ENCODE peak calls at places on chromosome 13, in six cellular contexts. One of them, this sample, is unnamed.

GRCh38 chr13:59061621-59062020 is 1102.1 kb downstream of the DIAPH3 start:
- DNase-seq in AG20443: no peak
- DNase-seq in RPMI7951: no peak
- DNase-seq in left ventricle myocardium inferior: no peak
- DNase-seq in glutamatergic neuron: no peak
- DNase-seq in psoas muscle: no peak
- DNase-seq in this sample: no peak

GRCh38 chr13:110106726-110107125 is 200.2 kb downstream of the COL4A1 start:
- DNase-seq in AG20443: peak; percentile 60
- DNase-seq in psoas muscle: no peak
- DNase-seq in glutamatergic neuron: no peak
- DNase-seq in RPMI7951: no peak
- DNase-seq in left ventricle myocardium inferior: peak; percentile 75
- DNase-seq in this sample: peak; percentile 87

GRCh38 chr13:59690857-59691500 is 472.7 kb downstream of the DIAPH3 start:
- DNase-seq in psoas muscle: no peak
- DNase-seq in RPMI7951: no peak
- DNase-seq in glutamatergic neuron: no peak
- DNase-seq in left ventricle myocardium inferior: no peak
- DNase-seq in AG20443: no peak
- DNase-seq in this sample: no peak

GRCh38 chr13:32581177-32581786 is 5.0 kb upstream of the PDS5B start:
- DNase-seq in RPMI7951: peak; percentile 18
- DNase-seq in left ventricle myocardium inferior: no peak
- DNase-seq in glutamatergic neuron: no peak
- DNase-seq in psoas muscle: no peak
- DNase-seq in AG20443: peak; percentile 30
- DNase-seq in this sample: no peak

GRCh38 chr13:64239372-64239771 is 2823.7 kb upstream of the PCDH20 start:
- DNase-seq in RPMI7951: peak; percentile 35
- DNase-seq in AG20443: peak; percentile 13
- DNase-seq in left ventricle myocardium inferior: no peak
- DNase-seq in glutamatergic neuron: no peak
- DNase-seq in psoas muscle: no peak
- DNase-seq in this sample: no peak

GRCh38 chr13:114048463-114048862 is 74.6 kb upstream of the C13orf46 start:
- DNase-seq in psoas muscle: no peak
- DNase-seq in glutamatergic neuron: no peak
- DNase-seq in left ventricle myocardium inferior: no peak
- DNase-seq in RPMI7951: no peak
- DNase-seq in AG20443: no peak
- DNase-seq in this sample: no peak

GRCh38 chr13:103640617-103641016 is 574.4 kb upstream of the SLC10A2 start:
- DNase-seq in glutamatergic neuron: no peak
- DNase-seq in AG20443: no peak
- DNase-seq in RPMI7951: no peak
- DNase-seq in left ventricle myocardium inferior: no peak
- DNase-seq in psoas muscle: no peak
- DNase-seq in this sample: no peak

GRCh38 chr13:88586263-88586662 is 915.1 kb downstream of the SLITRK5 start:
- DNase-seq in psoas muscle: no peak
- DNase-seq in glutamatergic neuron: no peak
- DNase-seq in RPMI7951: no peak
- DNase-seq in AG20443: no peak
- DNase-seq in left ventricle myocardium inferior: no peak
- DNase-seq in this sample: no peak

GRCh38 chr13:48660356-48661076 is 6.8 kb downstream of the CYSLTR2 start:
- DNase-seq in glutamatergic neuron: no peak
- DNase-seq in left ventricle myocardium inferior: no peak
- DNase-seq in psoas muscle: no peak
- DNase-seq in RPMI7951: no peak
- DNase-seq in AG20443: no peak
- DNase-seq in this sample: no peak

GRCh38 chr13:86870388-86870966 is 800.7 kb upstream of the SLITRK5 start:
- DNase-seq in left ventricle myocardium inferior: no peak
- DNase-seq in RPMI7951: peak; percentile 1
- DNase-seq in glutamatergic neuron: no peak
- DNase-seq in psoas muscle: no peak
- DNase-seq in AG20443: peak; percentile 8
- DNase-seq in this sample: no peak

GRCh38 chr13:79011179-79011578 is 352.2 kb upstream of the OBI1 start:
- DNase-seq in glutamatergic neuron: no peak
- DNase-seq in left ventricle myocardium inferior: no peak
- DNase-seq in psoas muscle: no peak
- DNase-seq in AG20443: no peak
- DNase-seq in RPMI7951: no peak
- DNase-seq in this sample: no peak

GRCh38 chr13:30906411-30906990 is 430 bp downstream of the MEDAG start:
- DNase-seq in psoas muscle: no peak
- DNase-seq in glutamatergic neuron: peak; percentile 55
- DNase-seq in left ventricle myocardium inferior: no peak
- DNase-seq in AG20443: peak; percentile 41
- DNase-seq in RPMI7951: no peak
- DNase-seq in this sample: no peak

GRCh38 chr13:23449386-23450162 is 16.1 kb upstream of the SACS start:
- DNase-seq in AG20443: no peak
- DNase-seq in RPMI7951: no peak
- DNase-seq in psoas muscle: no peak
- DNase-seq in left ventricle myocardium inferior: no peak
- DNase-seq in glutamatergic neuron: no peak
- DNase-seq in this sample: no peak

GRCh38 chr13:45850020-45850613 is 1.4 kb downstream of the SIAH3 start:
- DNase-seq in glutamatergic neuron: peak; percentile 60
- DNase-seq in RPMI7951: no peak
- DNase-seq in left ventricle myocardium inferior: no peak
- DNase-seq in AG20443: no peak
- DNase-seq in psoas muscle: no peak
- DNase-seq in this sample: no peak

GRCh38 chr13:44117351-44117750 is 237.6 kb downstream of the LACC1 start:
- DNase-seq in psoas muscle: no peak
- DNase-seq in AG20443: peak; percentile 13
- DNase-seq in glutamatergic neuron: no peak
- DNase-seq in RPMI7951: peak; percentile 7
- DNase-seq in left ventricle myocardium inferior: no peak
- DNase-seq in this sample: no peak

GRCh38 chr13:98435356-98435755 is 141.6 kb downstream of the STK24 start:
- DNase-seq in RPMI7951: no peak
- DNase-seq in left ventricle myocardium inferior: no peak
- DNase-seq in psoas muscle: no peak
- DNase-seq in AG20443: no peak
- DNase-seq in glutamatergic neuron: no peak
- DNase-seq in this sample: no peak

GRCh38 chr13:100275746-100276145 is 186.9 kb downstream of the PCCA start:
- DNase-seq in AG20443: no peak
- DNase-seq in glutamatergic neuron: no peak
- DNase-seq in RPMI7951: peak; percentile 32
- DNase-seq in psoas muscle: no peak
- DNase-seq in left ventricle myocardium inferior: no peak
- DNase-seq in this sample: no peak

GRCh38 chr13:90769387-90769786 is 578.1 kb upstream of the MIR17HG start:
- DNase-seq in glutamatergic neuron: no peak
- DNase-seq in psoas muscle: no peak
- DNase-seq in RPMI7951: no peak
- DNase-seq in AG20443: no peak
- DNase-seq in left ventricle myocardium inferior: no peak
- DNase-seq in this sample: no peak

GRCh38 chr13:44915962-44916361 is 73.3 kb downstream of the NUFIP1 start:
- DNase-seq in glutamatergic neuron: no peak
- DNase-seq in AG20443: no peak
- DNase-seq in left ventricle myocardium inferior: no peak
- DNase-seq in RPMI7951: no peak
- DNase-seq in psoas muscle: no peak
- DNase-seq in this sample: no peak

GRCh38 chr13:111429064-111429558 is 108.7 kb downstream of the TEX29 start:
- DNase-seq in RPMI7951: peak; percentile 29
- DNase-seq in AG20443: peak; percentile 63
- DNase-seq in psoas muscle: no peak
- DNase-seq in glutamatergic neuron: peak; percentile 61
- DNase-seq in left ventricle myocardium inferior: no peak
- DNase-seq in this sample: peak; percentile 67

GRCh38 chr13:95258619-95259194 is 42.5 kb downstream of the ABCC4 start:
- DNase-seq in AG20443: no peak
- DNase-seq in left ventricle myocardium inferior: no peak
- DNase-seq in glutamatergic neuron: no peak
- DNase-seq in RPMI7951: no peak
- DNase-seq in psoas muscle: no peak
- DNase-seq in this sample: no peak

GRCh38 chr13:24215732-24216131 is 55.2 kb downstream of the SPATA13 start:
- DNase-seq in AG20443: peak; percentile 61
- DNase-seq in psoas muscle: no peak
- DNase-seq in left ventricle myocardium inferior: peak; percentile 31
- DNase-seq in RPMI7951: peak; percentile 47
- DNase-seq in glutamatergic neuron: no peak
- DNase-seq in this sample: peak; percentile 68

GRCh38 chr13:100044936-100045335 is 44.0 kb upstream of the PCCA start:
- DNase-seq in psoas muscle: no peak
- DNase-seq in left ventricle myocardium inferior: no peak
- DNase-seq in glutamatergic neuron: no peak
- DNase-seq in AG20443: no peak
- DNase-seq in RPMI7951: no peak
- DNase-seq in this sample: no peak

GRCh38 chr13:25372275-25373081 is 704 bp downstream of the ATP8A2 start:
- DNase-seq in left ventricle myocardium inferior: no peak
- DNase-seq in RPMI7951: no peak
- DNase-seq in psoas muscle: no peak
- DNase-seq in glutamatergic neuron: peak; percentile 69
- DNase-seq in AG20443: no peak
- DNase-seq in this sample: no peak

GRCh38 chr13:45367995-45368394 is 27.0 kb upstream of the TPT1 start:
- DNase-seq in glutamatergic neuron: no peak
- DNase-seq in RPMI7951: peak; percentile 9
- DNase-seq in AG20443: no peak
- DNase-seq in left ventricle myocardium inferior: no peak
- DNase-seq in psoas muscle: no peak
- DNase-seq in this sample: no peak

GRCh38 chr13:50366488-50367174 is 351.4 kb downstream of the KCNRG start:
- DNase-seq in glutamatergic neuron: no peak
- DNase-seq in RPMI7951: no peak
- DNase-seq in left ventricle myocardium inferior: no peak
- DNase-seq in AG20443: no peak
- DNase-seq in psoas muscle: no peak
- DNase-seq in this sample: no peak

GRCh38 chr13:30690282-30691188 is 44.8 kb upstream of the ALOX5AP start:
- DNase-seq in glutamatergic neuron: peak; percentile 77
- DNase-seq in psoas muscle: peak; percentile 72
- DNase-seq in AG20443: peak; percentile 90
- DNase-seq in left ventricle myocardium inferior: peak; percentile 64
- DNase-seq in RPMI7951: peak; percentile 95
- DNase-seq in this sample: peak; percentile 59

GRCh38 chr13:36059366-36059765 is 71.8 kb downstream of the DCLK1 start:
- DNase-seq in glutamatergic neuron: no peak
- DNase-seq in RPMI7951: no peak
- DNase-seq in AG20443: no peak
- DNase-seq in psoas muscle: no peak
- DNase-seq in left ventricle myocardium inferior: no peak
- DNase-seq in this sample: no peak

GRCh38 chr13:40317980-40318327 is 348.5 kb downstream of the FOXO1 start:
- DNase-seq in RPMI7951: no peak
- DNase-seq in AG20443: no peak
- DNase-seq in glutamatergic neuron: no peak
- DNase-seq in psoas muscle: no peak
- DNase-seq in left ventricle myocardium inferior: no peak
- DNase-seq in this sample: no peak

GRCh38 chr13:41652735-41653361 is 195.5 kb downstream of the RGCC start:
- DNase-seq in left ventricle myocardium inferior: no peak
- DNase-seq in AG20443: peak; percentile 61
- DNase-seq in RPMI7951: peak; percentile 47
- DNase-seq in glutamatergic neuron: no peak
- DNase-seq in psoas muscle: no peak
- DNase-seq in this sample: no peak

GRCh38 chr13:99373436-99373835 is 66.2 kb upstream of the GPR183 start:
- DNase-seq in RPMI7951: no peak
- DNase-seq in psoas muscle: no peak
- DNase-seq in glutamatergic neuron: no peak
- DNase-seq in AG20443: no peak
- DNase-seq in left ventricle myocardium inferior: no peak
- DNase-seq in this sample: no peak

GRCh38 chr13:44812818-44813217 is 176.5 kb downstream of the NUFIP1 start:
- DNase-seq in glutamatergic neuron: no peak
- DNase-seq in RPMI7951: no peak
- DNase-seq in AG20443: no peak
- DNase-seq in left ventricle myocardium inferior: no peak
- DNase-seq in psoas muscle: no peak
- DNase-seq in this sample: no peak

GRCh38 chr13:27440408-27440807 is 10.0 kb downstream of the MTIF3 start:
- DNase-seq in left ventricle myocardium inferior: no peak
- DNase-seq in AG20443: no peak
- DNase-seq in psoas muscle: no peak
- DNase-seq in glutamatergic neuron: no peak
- DNase-seq in RPMI7951: no peak
- DNase-seq in this sample: no peak

GRCh38 chr13:91375119-91375729 is 23.2 kb upstream of the GPC5 start:
- DNase-seq in glutamatergic neuron: no peak
- DNase-seq in left ventricle myocardium inferior: no peak
- DNase-seq in AG20443: peak; percentile 45
- DNase-seq in psoas muscle: no peak
- DNase-seq in RPMI7951: peak; percentile 11
- DNase-seq in this sample: no peak

GRCh38 chr13:109500146-109500773 is 286.1 kb downstream of the IRS2 start:
- DNase-seq in AG20443: peak; percentile 25
- DNase-seq in glutamatergic neuron: peak; percentile 65
- DNase-seq in RPMI7951: no peak
- DNase-seq in left ventricle myocardium inferior: no peak
- DNase-seq in psoas muscle: no peak
- DNase-seq in this sample: no peak

GRCh38 chr13:113967206-113967720 is 6.6 kb downstream of the C13orf46 start:
- DNase-seq in glutamatergic neuron: peak; percentile 6
- DNase-seq in AG20443: no peak
- DNase-seq in left ventricle myocardium inferior: no peak
- DNase-seq in RPMI7951: no peak
- DNase-seq in psoas muscle: peak; percentile 4
- DNase-seq in this sample: no peak

GRCh38 chr13:109914111-109914510 is 127.7 kb upstream of the IRS2 start:
- DNase-seq in glutamatergic neuron: no peak
- DNase-seq in left ventricle myocardium inferior: no peak
- DNase-seq in RPMI7951: no peak
- DNase-seq in AG20443: no peak
- DNase-seq in psoas muscle: no peak
- DNase-seq in this sample: no peak

GRCh38 chr13:101916108-101916757 is 463.8 kb downstream of the ITGBL1 start:
- DNase-seq in psoas muscle: peak; percentile 17
- DNase-seq in RPMI7951: peak; percentile 3
- DNase-seq in AG20443: peak; percentile 50
- DNase-seq in left ventricle myocardium inferior: peak; percentile 38
- DNase-seq in glutamatergic neuron: peak; percentile 87
- DNase-seq in this sample: peak; percentile 47